ENCODE peak calls at places on chromosomes 11 and 22, in eight cellular contexts. L is CD4-positive, alpha-beta memory T cell; P is activated T-helper 1 cell treated with anti-CD3 and anti-CD28 coated beads, Interleukin-12 subunit alpha, Interleukin-12 subunit beta, Interleukin-2, Interleukin-4 antibody, amounts not matched to agents 30 ng/mL and 10 ng/mL and 1 ng/mL, durations not matched to agents 14 hours and 24 hours and 36 hours; Z is stimulated activated naive B cell treated with anti-CD40 and anti-IgM and Interleukin-4, amounts not matched to agents 10 μg/mL and 1 μg/mL and 100 μg/mL, for 72 hours; A is T-cell; S is activated T-cell treated with anti-CD3 and anti-CD28 coated beads, Interleukin-2, amount 50 U/mL, for 48 hours; J is GM18507; M is COR-L47. W is an unnamed sample.

GRCh38 chr11:58125469-58125868 is at the start of gene OR9I1:
- DNase-seq in L (no peak), P (no peak), Z (no peak), A (no peak), S (no peak), J (no peak), M (no peak), W (no peak)

GRCh38 chr22:37906364-37907008 is 389 bp downstream of the MICALL1 start:
- DNase-seq in L (peak), P (peak), Z (no peak), A (peak), S (peak), J (no peak), M (no peak), W (peak)

GRCh38 chr11:109957601-109958000 is 135.6 kb upstream of the ZC3H12C start:
- DNase-seq in L (no peak), P (no peak), Z (no peak), A (no peak), S (no peak), J (no peak), M (no peak), W (no peak)

GRCh38 chr22:37267128-37267587 is 15.2 kb upstream of the CYTH4 start:
- DNase-seq in L (peak), P (peak), Z (peak), A (peak), S (peak), J (no peak), M (no peak), W (peak)

GRCh38 chr11:95322546-95322945 is 91.5 kb upstream of the SESN3 start:
- DNase-seq in L (no peak), P (no peak), Z (no peak), A (no peak), S (no peak), J (no peak), M (no peak), W (no peak)

GRCh38 chr11:32080381-32080980 is 10.4 kb upstream of the RCN1 start:
- DNase-seq in L (no peak), P (no peak), Z (no peak), A (no peak), S (no peak), J (no peak), M (no peak), W (no peak)

GRCh38 chr11:12090061-12090572 is 20.3 kb upstream of the MICAL2 start:
- DNase-seq in L (no peak), P (no peak), Z (no peak), A (no peak), S (no peak), J (no peak), M (no peak), W (no peak)

GRCh38 chr22:48644997-48645396 is 1182.7 kb downstream of the BRD1 start:
- DNase-seq in L (no peak), P (no peak), Z (no peak), A (no peak), S (no peak), J (no peak), M (no peak), W (no peak)

GRCh38 chr22:45731041-45731797 is 59.6 kb downstream of the ATXN10 start:
- DNase-seq in L (no peak), P (no peak), Z (no peak), A (no peak), S (no peak), J (no peak), M (no peak), W (no peak)

GRCh38 chr22:40498454-40499186 is 128.2 kb downstream of the SGSM3 start:
- DNase-seq in L (no peak), P (no peak), Z (no peak), A (no peak), S (no peak), J (no peak), M (peak), W (no peak)

GRCh38 chr11:44463751-44464150 is 101.7 kb upstream of the CD82 start:
- DNase-seq in L (no peak), P (no peak), Z (no peak), A (no peak), S (no peak), J (no peak), M (no peak), W (no peak)

GRCh38 chr11:70064011-70064725 is 13.9 kb upstream of the ANO1 start:
- DNase-seq in L (no peak), P (no peak), Z (no peak), A (no peak), S (no peak), J (no peak), M (no peak), W (no peak)

GRCh38 chr22:20156042-20156389 is 5.2 kb upstream of the CCDC188 start:
- DNase-seq in L (no peak), P (no peak), Z (no peak), A (no peak), S (no peak), J (no peak), M (no peak), W (no peak)

GRCh38 chr11:18522388-18522787 is 4.4 kb downstream of the TSG101 start:
- DNase-seq in L (no peak), P (no peak), Z (no peak), A (no peak), S (no peak), J (no peak), M (no peak), W (no peak)

GRCh38 chr22:18048441-18048898 is 24.1 kb upstream of the MICAL3 start:
- DNase-seq in L (no peak), P (no peak), Z (no peak), A (no peak), S (no peak), J (no peak), M (no peak), W (no peak)

GRCh38 chr22:42335839-42336378 is 65.5 kb upstream of the TCF20 start:
- DNase-seq in L (no peak), P (no peak), Z (no peak), A (no peak), S (no peak), J (no peak), M (no peak), W (no peak)

GRCh38 chr22:44212936-44213335 is 32.2 kb downstream of the PARVG start:
- DNase-seq in L (no peak), P (no peak), Z (no peak), A (no peak), S (no peak), J (no peak), M (no peak), W (no peak)

GRCh38 chr22:33335611-33336279 is 277.6 kb upstream of the SYN3 start:
- DNase-seq in L (no peak), P (no peak), Z (no peak), A (no peak), S (no peak), J (no peak), M (no peak), W (no peak)

GRCh38 chr11:57116654-57117053 is 65.1 kb upstream of the LRRC55 start:
- DNase-seq in L (no peak), P (no peak), Z (peak), A (no peak), S (peak), J (no peak), M (no peak), W (no peak)

GRCh38 chr11:27008811-27009535 is 15.1 kb downstream of the FIBIN start:
- DNase-seq in L (no peak), P (no peak), Z (no peak), A (no peak), S (no peak), J (no peak), M (no peak), W (no peak)

GRCh38 chr11:85182437-85183109 is 444.6 kb downstream of the DLG2 start:
- DNase-seq in L (no peak), P (no peak), Z (no peak), A (no peak), S (no peak), J (no peak), M (peak), W (no peak)

GRCh38 chr11:125079151-125079877 is 16.2 kb downstream of the SLC37A2 start:
- DNase-seq in L (no peak), P (no peak), Z (no peak), A (no peak), S (no peak), J (no peak), M (no peak), W (no peak)

GRCh38 chr11:58318532-58318931 is 40.3 kb downstream of the OR5B17 start:
- DNase-seq in L (no peak), P (no peak), Z (no peak), A (no peak), S (no peak), J (no peak), M (no peak), W (no peak)

GRCh38 chr22:23874871-23875270 is 17.2 kb downstream of the SLC2A11 start:
- DNase-seq in L (no peak), P (no peak), Z (no peak), A (no peak), S (no peak), J (no peak), M (no peak), W (no peak)